ENCODE peak calls at places on chromosomes 13 and 19, in nine cellular contexts. One of them, this sample, is unnamed.
A peak's percentile ranks its signal among the peaks of the same experiment; 100 is the strongest.

GRCh38 chr19:11106477-11106876 is 17.2 kb downstream of the LDLR start:
- DNase-seq in fibroblast of the aortic adventitia: no peak
- DNase-seq in naive B cell: no peak
- DNase-seq in C1 segment of cervical spinal cord: no peak
- DNase-seq in left lung: no peak
- DNase-seq in activated CD8-positive, alpha-beta memory T cell treated with anti-CD3 and anti-CD28 coated beads, Interleukin-2, amount 50 U/mL, for 4 hours: no peak
- DNase-seq in CD4-positive, alpha-beta memory T cell: no peak
- DNase-seq in activated naive CD8-positive, alpha-beta T cell treated with anti-CD3 and anti-CD28 coated beads for 36 hours: no peak
- DNase-seq in HTR-8/SVneo: no peak
- DNase-seq in this sample: no peak

GRCh38 chr13:85204668-85205344 is 594.4 kb downstream of the SLITRK6 start:
- DNase-seq in fibroblast of the aortic adventitia: no peak
- DNase-seq in naive B cell: no peak
- DNase-seq in C1 segment of cervical spinal cord: no peak
- DNase-seq in left lung: peak; percentile 76
- DNase-seq in activated CD8-positive, alpha-beta memory T cell treated with anti-CD3 and anti-CD28 coated beads, Interleukin-2, amount 50 U/mL, for 4 hours: no peak
- DNase-seq in CD4-positive, alpha-beta memory T cell: no peak
- DNase-seq in activated naive CD8-positive, alpha-beta T cell treated with anti-CD3 and anti-CD28 coated beads for 36 hours: no peak
- DNase-seq in HTR-8/SVneo: no peak
- DNase-seq in this sample: no peak

GRCh38 chr19:19776206-19777008 is 43.5 kb upstream of the ZNF14 start:
- DNase-seq in fibroblast of the aortic adventitia: peak; percentile 99
- DNase-seq in naive B cell: peak; percentile 91
- DNase-seq in C1 segment of cervical spinal cord: peak; percentile 99
- DNase-seq in left lung: peak; percentile 99
- DNase-seq in activated CD8-positive, alpha-beta memory T cell treated with anti-CD3 and anti-CD28 coated beads, Interleukin-2, amount 50 U/mL, for 4 hours: peak; percentile 90
- DNase-seq in CD4-positive, alpha-beta memory T cell: peak; percentile 97
- DNase-seq in activated naive CD8-positive, alpha-beta T cell treated with anti-CD3 and anti-CD28 coated beads for 36 hours: peak; percentile 92
- DNase-seq in HTR-8/SVneo: peak; percentile 98
- DNase-seq in this sample: peak; percentile 97

GRCh38 chr13:77919351-77920294 is 992 bp upstream of the EDNRB start:
- DNase-seq in fibroblast of the aortic adventitia: peak; percentile 16
- DNase-seq in naive B cell: no peak
- DNase-seq in C1 segment of cervical spinal cord: peak; percentile 35
- DNase-seq in left lung: peak; percentile 83
- DNase-seq in activated CD8-positive, alpha-beta memory T cell treated with anti-CD3 and anti-CD28 coated beads, Interleukin-2, amount 50 U/mL, for 4 hours: no peak
- DNase-seq in CD4-positive, alpha-beta memory T cell: no peak
- DNase-seq in activated naive CD8-positive, alpha-beta T cell treated with anti-CD3 and anti-CD28 coated beads for 36 hours: peak; percentile 7
- DNase-seq in HTR-8/SVneo: no peak
- DNase-seq in this sample: no peak

GRCh38 chr13:44305845-44306244 is 67.8 kb upstream of the SERP2 start:
- DNase-seq in fibroblast of the aortic adventitia: peak; percentile 37
- DNase-seq in naive B cell: no peak
- DNase-seq in C1 segment of cervical spinal cord: no peak
- DNase-seq in left lung: no peak
- DNase-seq in activated CD8-positive, alpha-beta memory T cell treated with anti-CD3 and anti-CD28 coated beads, Interleukin-2, amount 50 U/mL, for 4 hours: no peak
- DNase-seq in CD4-positive, alpha-beta memory T cell: no peak
- DNase-seq in activated naive CD8-positive, alpha-beta T cell treated with anti-CD3 and anti-CD28 coated beads for 36 hours: no peak
- DNase-seq in HTR-8/SVneo: no peak
- DNase-seq in this sample: no peak

GRCh38 chr19:49436381-49437017 is 4.8 kb downstream of the SLC17A7 start:
- DNase-seq in fibroblast of the aortic adventitia: no peak
- DNase-seq in naive B cell: peak; percentile 40
- DNase-seq in C1 segment of cervical spinal cord: no peak
- DNase-seq in left lung: peak; percentile 86
- DNase-seq in activated CD8-positive, alpha-beta memory T cell treated with anti-CD3 and anti-CD28 coated beads, Interleukin-2, amount 50 U/mL, for 4 hours: peak; percentile 60
- DNase-seq in CD4-positive, alpha-beta memory T cell: peak; percentile 68
- DNase-seq in activated naive CD8-positive, alpha-beta T cell treated with anti-CD3 and anti-CD28 coated beads for 36 hours: peak; percentile 76
- DNase-seq in HTR-8/SVneo: no peak
- DNase-seq in this sample: no peak

GRCh38 chr13:110425444-110425780 is 118.3 kb downstream of the COL4A2 start:
- DNase-seq in fibroblast of the aortic adventitia: no peak
- DNase-seq in naive B cell: no peak
- DNase-seq in C1 segment of cervical spinal cord: no peak
- DNase-seq in left lung: no peak
- DNase-seq in activated CD8-positive, alpha-beta memory T cell treated with anti-CD3 and anti-CD28 coated beads, Interleukin-2, amount 50 U/mL, for 4 hours: no peak
- DNase-seq in CD4-positive, alpha-beta memory T cell: no peak
- DNase-seq in activated naive CD8-positive, alpha-beta T cell treated with anti-CD3 and anti-CD28 coated beads for 36 hours: no peak
- DNase-seq in HTR-8/SVneo: no peak
- DNase-seq in this sample: no peak

GRCh38 chr13:89455741-89456140 is 1784.6 kb downstream of the SLITRK5 start:
- DNase-seq in fibroblast of the aortic adventitia: no peak
- DNase-seq in naive B cell: no peak
- DNase-seq in C1 segment of cervical spinal cord: no peak
- DNase-seq in left lung: no peak
- DNase-seq in activated CD8-positive, alpha-beta memory T cell treated with anti-CD3 and anti-CD28 coated beads, Interleukin-2, amount 50 U/mL, for 4 hours: no peak
- DNase-seq in CD4-positive, alpha-beta memory T cell: no peak
- DNase-seq in activated naive CD8-positive, alpha-beta T cell treated with anti-CD3 and anti-CD28 coated beads for 36 hours: no peak
- DNase-seq in HTR-8/SVneo: no peak
- DNase-seq in this sample: no peak

GRCh38 chr13:42102961-42103688 is 54.7 kb downstream of the DGKH start:
- DNase-seq in fibroblast of the aortic adventitia: peak; percentile 42
- DNase-seq in naive B cell: no peak
- DNase-seq in C1 segment of cervical spinal cord: no peak
- DNase-seq in left lung: no peak
- DNase-seq in activated CD8-positive, alpha-beta memory T cell treated with anti-CD3 and anti-CD28 coated beads, Interleukin-2, amount 50 U/mL, for 4 hours: no peak
- DNase-seq in CD4-positive, alpha-beta memory T cell: no peak
- DNase-seq in activated naive CD8-positive, alpha-beta T cell treated with anti-CD3 and anti-CD28 coated beads for 36 hours: no peak
- DNase-seq in HTR-8/SVneo: no peak
- DNase-seq in this sample: no peak

GRCh38 chr13:25455146-25455545 is 83.4 kb downstream of the ATP8A2 start:
- DNase-seq in fibroblast of the aortic adventitia: no peak
- DNase-seq in naive B cell: no peak
- DNase-seq in C1 segment of cervical spinal cord: no peak
- DNase-seq in left lung: no peak
- DNase-seq in activated CD8-positive, alpha-beta memory T cell treated with anti-CD3 and anti-CD28 coated beads, Interleukin-2, amount 50 U/mL, for 4 hours: no peak
- DNase-seq in CD4-positive, alpha-beta memory T cell: no peak
- DNase-seq in activated naive CD8-positive, alpha-beta T cell treated with anti-CD3 and anti-CD28 coated beads for 36 hours: no peak
- DNase-seq in HTR-8/SVneo: no peak
- DNase-seq in this sample: no peak

GRCh38 chr13:111939285-111940278 is 127.4 kb upstream of the SOX1 start:
- DNase-seq in fibroblast of the aortic adventitia: no peak
- DNase-seq in naive B cell: no peak
- DNase-seq in C1 segment of cervical spinal cord: no peak
- DNase-seq in left lung: no peak
- DNase-seq in activated CD8-positive, alpha-beta memory T cell treated with anti-CD3 and anti-CD28 coated beads, Interleukin-2, amount 50 U/mL, for 4 hours: no peak
- DNase-seq in CD4-positive, alpha-beta memory T cell: no peak
- DNase-seq in activated naive CD8-positive, alpha-beta T cell treated with anti-CD3 and anti-CD28 coated beads for 36 hours: no peak
- DNase-seq in HTR-8/SVneo: no peak
- DNase-seq in this sample: no peak

GRCh38 chr19:44757057-44757734 is 8.7 kb downstream of the BCL3 start:
- DNase-seq in fibroblast of the aortic adventitia: peak; percentile 88
- DNase-seq in naive B cell: no peak
- DNase-seq in C1 segment of cervical spinal cord: no peak
- DNase-seq in left lung: peak; percentile 78
- DNase-seq in activated CD8-positive, alpha-beta memory T cell treated with anti-CD3 and anti-CD28 coated beads, Interleukin-2, amount 50 U/mL, for 4 hours: no peak
- DNase-seq in CD4-positive, alpha-beta memory T cell: peak; percentile 28
- DNase-seq in activated naive CD8-positive, alpha-beta T cell treated with anti-CD3 and anti-CD28 coated beads for 36 hours: no peak
- DNase-seq in HTR-8/SVneo: no peak
- DNase-seq in this sample: no peak

GRCh38 chr19:14094854-14095253 is 4.3 kb upstream of the SAMD1 start:
- DNase-seq in fibroblast of the aortic adventitia: no peak
- DNase-seq in naive B cell: no peak
- DNase-seq in C1 segment of cervical spinal cord: no peak
- DNase-seq in left lung: no peak
- DNase-seq in activated CD8-positive, alpha-beta memory T cell treated with anti-CD3 and anti-CD28 coated beads, Interleukin-2, amount 50 U/mL, for 4 hours: no peak
- DNase-seq in CD4-positive, alpha-beta memory T cell: no peak
- DNase-seq in activated naive CD8-positive, alpha-beta T cell treated with anti-CD3 and anti-CD28 coated beads for 36 hours: no peak
- DNase-seq in HTR-8/SVneo: no peak
- DNase-seq in this sample: no peak

GRCh38 chr13:78806457-78806856 is 147.5 kb upstream of the OBI1 start:
- DNase-seq in fibroblast of the aortic adventitia: no peak
- DNase-seq in naive B cell: no peak
- DNase-seq in C1 segment of cervical spinal cord: no peak
- DNase-seq in left lung: no peak
- DNase-seq in activated CD8-positive, alpha-beta memory T cell treated with anti-CD3 and anti-CD28 coated beads, Interleukin-2, amount 50 U/mL, for 4 hours: no peak
- DNase-seq in CD4-positive, alpha-beta memory T cell: no peak
- DNase-seq in activated naive CD8-positive, alpha-beta T cell treated with anti-CD3 and anti-CD28 coated beads for 36 hours: no peak
- DNase-seq in HTR-8/SVneo: no peak
- DNase-seq in this sample: peak; percentile 6

GRCh38 chr13:59261928-59262488 is 901.7 kb downstream of the DIAPH3 start:
- DNase-seq in fibroblast of the aortic adventitia: peak; percentile 4
- DNase-seq in naive B cell: no peak
- DNase-seq in C1 segment of cervical spinal cord: no peak
- DNase-seq in left lung: no peak
- DNase-seq in activated CD8-positive, alpha-beta memory T cell treated with anti-CD3 and anti-CD28 coated beads, Interleukin-2, amount 50 U/mL, for 4 hours: no peak
- DNase-seq in CD4-positive, alpha-beta memory T cell: no peak
- DNase-seq in activated naive CD8-positive, alpha-beta T cell treated with anti-CD3 and anti-CD28 coated beads for 36 hours: no peak
- DNase-seq in HTR-8/SVneo: no peak
- DNase-seq in this sample: no peak

GRCh38 chr19:15780595-15781418 is 6.7 kb upstream of the OR10H5 start:
- DNase-seq in fibroblast of the aortic adventitia: no peak
- DNase-seq in naive B cell: no peak
- DNase-seq in C1 segment of cervical spinal cord: no peak
- DNase-seq in left lung: no peak
- DNase-seq in activated CD8-positive, alpha-beta memory T cell treated with anti-CD3 and anti-CD28 coated beads, Interleukin-2, amount 50 U/mL, for 4 hours: no peak
- DNase-seq in CD4-positive, alpha-beta memory T cell: no peak
- DNase-seq in activated naive CD8-positive, alpha-beta T cell treated with anti-CD3 and anti-CD28 coated beads for 36 hours: no peak
- DNase-seq in HTR-8/SVneo: no peak
- DNase-seq in this sample: no peak

This sample was measured in SW 1271.